ENCODE peak calls at places on chromosomes 13 and 19, in four cellular contexts. N, I, T and W are unnamed samples.
A peak's percentile ranks its signal among the peaks of the same experiment; 100 is the strongest.

GRCh38 chr13:32811297-32811800 is 204.9 kb upstream of the KL start:
- DNase-seq in N (no peak), I (no peak), T (no peak), W (peak; percentile 7)

GRCh38 chr19:34512254-34512796 is 30.8 kb downstream of the WTIP start:
- DNase-seq in N (no peak), I (no peak), T (no peak), W (no peak)

GRCh38 chr19:35784401-35785086 is 9.2 kb downstream of the ARHGAP33 start:
- DNase-seq in N (no peak), I (no peak), T (no peak), W (no peak)

GRCh38 chr13:31846984-31847752 is 107.8 kb downstream of the RXFP2 start:
- DNase-seq in N (no peak), I (peak; percentile 48), T (no peak), W (no peak)

GRCh38 chr13:27792393-27793218 is at the start of gene GSX1:
- DNase-seq in N (no peak), I (peak; percentile 58), T (no peak), W (peak; percentile 63)

GRCh38 chr13:22278336-22278929 is 607.6 kb downstream of the FGF9 start:
- DNase-seq in N (no peak), I (peak; percentile 36), T (no peak), W (peak; percentile 53)

GRCh38 chr13:32881074-32881791 is 135.0 kb upstream of the KL start:
- DNase-seq in N (no peak), I (no peak), T (no peak), W (no peak)

GRCh38 chr13:102845289-102845629 is 573 bp upstream of the ERCC5 start:
- DNase-seq in N (no peak), I (no peak), T (no peak), W (no peak)

GRCh38 chr13:40706439-40706838 is 40.0 kb upstream of the FOXO1 start:
- DNase-seq in N (no peak), I (no peak), T (no peak), W (no peak)

GRCh38 chr13:47337781-47338507 is 441.1 kb upstream of the HTR2A start:
- DNase-seq in N (peak; percentile 34), I (no peak), T (no peak), W (no peak)

GRCh38 chr13:40233731-40234195 is 432.7 kb downstream of the FOXO1 start:
- DNase-seq in N (no peak), I (peak; percentile 46), T (no peak), W (no peak)

GRCh38 chr19:57280913-57281425 is 684 bp downstream of the ZNF460 start:
- DNase-seq in N (no peak), I (no peak), T (no peak), W (peak; percentile 6)

GRCh38 chr19:47176627-47177090 is 46.0 kb downstream of the SAE1 start:
- DNase-seq in N (no peak), I (no peak), T (no peak), W (peak; percentile 32)

GRCh38 chr13:26653310-26653709 is 95.8 kb downstream of the WASF3 start:
- DNase-seq in N (no peak), I (no peak), T (no peak), W (no peak)

GRCh38 chr19:47228937-47229673 is 1.9 kb downstream of the BBC3 start:
- DNase-seq in N (peak; percentile 29), I (no peak), T (peak; percentile 74), W (no peak)

GRCh38 chr13:54733639-54734038 is 1705.0 kb downstream of the OLFM4 start:
- DNase-seq in N (no peak), I (no peak), T (no peak), W (peak; percentile 2)

GRCh38 chr13:87128006-87128405 is 543.2 kb upstream of the SLITRK5 start:
- DNase-seq in N (no peak), I (no peak), T (no peak), W (no peak)

GRCh38 chr13:114115191-114115671 is 17.2 kb downstream of the RASA3 start:
- DNase-seq in N (peak; percentile 23), I (peak; percentile 22), T (peak; percentile 69), W (peak; percentile 89)

GRCh38 chr13:96089139-96089538 is 768 bp upstream of the HS6ST3 start:
- DNase-seq in N (no peak), I (no peak), T (no peak), W (no peak)

GRCh38 chr19:50897612-50898011 is 13.6 kb downstream of the KLK4 start:
- DNase-seq in N (no peak), I (no peak), T (peak; percentile 13), W (no peak)

GRCh38 chr19:35856546-35857149 is at the start of gene KIRREL2:
- DNase-seq in N (peak; percentile 49), I (no peak), T (no peak), W (no peak)

GRCh38 chr19:8324186-8325050 is 3.1 kb downstream of the RPS28 start:
- DNase-seq in N (peak; percentile 34), I (no peak), T (no peak), W (no peak)

GRCh38 chr19:50803633-50804419 is 13.6 kb downstream of the ACP4 start:
- DNase-seq in N (peak; percentile 56), I (no peak), T (no peak), W (no peak)

GRCh38 chr13:94968040-94968756 is 255.9 kb upstream of the SOX21 start:
- DNase-seq in N (peak; percentile 23), I (no peak), T (no peak), W (no peak)

GRCh38 chr13:74246398-74246975 is 112.3 kb upstream of the KLF12 start:
- DNase-seq in N (no peak), I (peak; percentile 56), T (no peak), W (no peak)

GRCh38 chr19:49949735-49950589 is 11.0 kb downstream of the SIGLEC11 start:
- DNase-seq in N (no peak), I (no peak), T (no peak), W (no peak)

GRCh38 chr13:46571941-46572340 is 19.0 kb downstream of the LRCH1 start:
- DNase-seq in N (no peak), I (no peak), T (no peak), W (no peak)

GRCh38 chr13:29532136-29532535 is 63.4 kb downstream of the SLC7A1 start:
- DNase-seq in N (no peak), I (no peak), T (no peak), W (no peak)

GRCh38 chr13:33349996-33350826 is 64.7 kb upstream of the STARD13 start:
- DNase-seq in N (peak; percentile 34), I (peak; percentile 71), T (peak; percentile 82), W (peak; percentile 38)

GRCh38 chr13:107867701-107868661 is 347.4 kb downstream of the LIG4 start:
- DNase-seq in N (peak; percentile 91), I (peak; percentile 24), T (no peak), W (no peak)

GRCh38 chr19:1283917-1284292 is 1.8 kb upstream of the EFNA2 start:
- DNase-seq in N (no peak), I (no peak), T (no peak), W (no peak)
- H3K27me3 ChIP-seq in N (peaks cover 29% of the 10 kb centered on the region), I (peaks cover 24% of the 10 kb centered on the region), T (peaks cover 3% of the 10 kb centered on the region), W (no peaks in the 10 kb centered on the region)

DNA sequence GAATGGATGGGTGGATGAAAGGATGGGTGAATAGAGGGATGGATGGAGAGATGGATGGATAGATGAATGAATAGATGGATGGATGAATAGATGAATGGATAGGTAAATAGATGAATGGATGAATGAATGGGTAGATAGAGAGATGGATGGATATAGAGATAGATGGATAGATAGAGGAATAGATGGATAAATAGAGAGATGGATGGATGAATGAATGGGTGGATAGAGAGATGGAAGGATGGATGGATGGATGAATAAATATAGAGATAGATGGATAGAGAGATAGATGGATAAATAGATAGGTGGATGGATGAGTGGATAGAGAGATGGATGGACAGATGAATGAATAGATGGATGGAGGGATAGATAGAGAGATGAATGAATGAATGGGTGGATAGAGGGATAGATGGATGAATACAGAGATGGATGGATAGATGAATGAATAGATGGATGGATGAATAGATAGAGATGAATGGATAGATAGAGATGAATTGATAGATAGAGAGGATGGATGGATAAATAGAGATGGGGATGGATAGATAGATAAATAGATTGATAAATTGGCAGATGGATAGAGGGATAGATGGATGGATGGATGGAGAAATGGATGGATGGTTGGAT is 106.7 kb upstream of the SOX1 start:
- DNase-seq in N (no peak), I (no peak), T (no peak), W (no peak)
- H3K27me3 ChIP-seq in N (peaks cover 62% of the 10 kb centered on the region), I (no peaks in the 10 kb centered on the region), T (no peaks in the 10 kb centered on the region), W (no peaks in the 10 kb centered on the region)

GRCh38 chr19:41218249-41218614 is 791 bp upstream of the AXL start:
- DNase-seq in N (no peak), I (no peak), T (no peak), W (no peak)
- H3K27me3 ChIP-seq in N (peaks cover 35% of the 10 kb centered on the region), I (no peaks in the 10 kb centered on the region), T (no peaks in the 10 kb centered on the region), W (no peaks in the 10 kb centered on the region)

GRCh38 chr19:5030822-5031221 is 61.9 kb downstream of the KDM4B start:
- DNase-seq in N (no peak), I (no peak), T (no peak), W (no peak)

GRCh38 chr19:5035105-5035761 is 66.3 kb downstream of the KDM4B start:
- DNase-seq in N (no peak), I (no peak), T (no peak), W (no peak)

GRCh38 chr19:5030136-5030820 is 61.4 kb downstream of the KDM4B start:
- DNase-seq in N (no peak), I (no peak), T (no peak), W (no peak)

GRCh38 chr19:5031231-5032100 is 62.6 kb downstream of the KDM4B start:
- DNase-seq in N (peak; percentile 87), I (peak; percentile 83), T (peak; percentile 87), W (peak; percentile 77)

DNA sequence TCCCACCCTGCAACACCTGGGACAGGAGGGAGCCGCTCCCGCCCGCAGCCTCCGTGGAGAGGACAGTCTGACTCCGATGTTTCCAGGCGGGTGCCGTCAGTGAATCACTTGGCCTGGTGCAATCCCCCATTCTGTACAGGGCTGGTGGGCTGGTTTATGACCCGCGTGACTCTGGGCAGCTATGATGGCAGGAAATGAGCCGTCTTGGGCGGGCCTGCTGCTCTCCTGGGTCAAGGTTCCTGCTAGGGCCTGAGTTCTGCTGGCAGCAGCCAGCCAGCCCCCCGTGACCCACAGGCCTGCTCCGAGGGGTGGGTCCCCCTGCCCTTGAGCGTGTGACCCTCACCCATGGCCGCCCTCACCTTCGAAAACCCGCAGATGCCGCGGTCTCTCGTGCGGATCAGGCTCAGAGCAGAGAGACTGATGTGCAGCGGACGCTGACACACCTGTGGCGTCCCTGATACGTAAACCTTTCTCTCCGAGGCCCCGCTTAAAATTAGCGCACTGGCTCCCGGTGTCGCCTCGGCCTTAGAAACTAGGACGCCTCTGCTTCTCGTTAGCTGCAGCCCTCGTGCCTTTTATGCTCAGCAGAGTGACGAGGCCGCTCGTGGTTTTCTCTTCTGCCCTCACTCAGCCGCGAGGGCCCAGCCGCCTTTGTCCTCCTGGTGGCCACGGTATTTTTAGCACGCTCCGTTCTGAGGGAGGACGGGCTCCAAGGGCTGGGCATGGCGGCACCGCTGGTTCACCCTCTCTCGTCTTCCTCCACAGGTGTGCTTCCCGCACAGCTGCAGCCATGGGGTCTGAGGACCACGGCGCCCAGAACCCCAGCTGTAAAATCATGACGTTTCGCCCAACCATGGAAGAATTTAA is 63.4 kb downstream of the KDM4B start:
- DNase-seq in N (no peak), I (peak; percentile 50), T (no peak), W (no peak)
- H3K27me3 ChIP-seq in N (no peaks in the 10 kb centered on the region), I (no peaks in the 10 kb centered on the region), T (no peaks in the 10 kb centered on the region), W (no peaks in the 10 kb centered on the region)